ENCODE peak calls at places on chromosomes 11 and 22, in seven cellular contexts. One of them, this sample, is unnamed.

GRCh38 chr11:119773016-119773415 is 44.0 kb upstream of the NECTIN1 start:
- DNase-seq in RWPE1: no peak
- DNase-seq in A549: no peak
- DNase-seq in foreskin keratinocyte: no peak
- DNase-seq in CD14-positive monocyte: peak; percentile 0
- DNase-seq in lower leg skin: no peak
- DNase-seq in omental fat pad: no peak
- DNase-seq in this sample: no peak

GRCh38 chr11:94737171-94737611 is 31.0 kb upstream of the AMOTL1 start:
- DNase-seq in RWPE1: peak; percentile 66
- DNase-seq in A549: peak; percentile 49
- DNase-seq in foreskin keratinocyte: peak; percentile 67
- DNase-seq in CD14-positive monocyte: no peak
- DNase-seq in lower leg skin: no peak
- DNase-seq in omental fat pad: no peak
- DNase-seq in this sample: no peak

GRCh38 chr11:2526808-2527381 is 82.1 kb downstream of the KCNQ1 start:
- DNase-seq in RWPE1: no peak
- DNase-seq in A549: no peak
- DNase-seq in foreskin keratinocyte: no peak
- DNase-seq in CD14-positive monocyte: peak; percentile 87
- DNase-seq in lower leg skin: no peak
- DNase-seq in omental fat pad: peak; percentile 22
- DNase-seq in this sample: peak; percentile 86

GRCh38 chr11:127564803-127565202 is 564.2 kb upstream of the KIRREL3 start:
- DNase-seq in RWPE1: no peak
- DNase-seq in A549: no peak
- DNase-seq in foreskin keratinocyte: peak; percentile 21
- DNase-seq in CD14-positive monocyte: no peak
- DNase-seq in lower leg skin: no peak
- DNase-seq in omental fat pad: no peak
- DNase-seq in this sample: no peak

GRCh38 chr11:112453601-112454577 is 193.2 kb upstream of the PLET1 start:
- DNase-seq in RWPE1: peak; percentile 55
- DNase-seq in A549: peak; percentile 30
- DNase-seq in foreskin keratinocyte: peak; percentile 13
- DNase-seq in CD14-positive monocyte: no peak
- DNase-seq in lower leg skin: no peak
- DNase-seq in omental fat pad: no peak
- DNase-seq in this sample: no peak

GRCh38 chr11:71221201-71221600 is 31.2 kb downstream of the SHANK2 start:
- DNase-seq in RWPE1: no peak
- DNase-seq in A549: no peak
- DNase-seq in foreskin keratinocyte: no peak
- DNase-seq in CD14-positive monocyte: no peak
- DNase-seq in lower leg skin: no peak
- DNase-seq in omental fat pad: no peak
- DNase-seq in this sample: peak; percentile 56

GRCh38 chr11:119478711-119479285 is 55.8 kb upstream of the THY1 start:
- DNase-seq in RWPE1: no peak
- DNase-seq in A549: no peak
- DNase-seq in foreskin keratinocyte: no peak
- DNase-seq in CD14-positive monocyte: no peak
- DNase-seq in lower leg skin: peak; percentile 8
- DNase-seq in omental fat pad: peak; percentile 18
- DNase-seq in this sample: no peak

GRCh38 chr11:46991391-46991790 is 54.8 kb downstream of the CSTPP1 start:
- DNase-seq in RWPE1: no peak
- DNase-seq in A549: no peak
- DNase-seq in foreskin keratinocyte: no peak
- DNase-seq in CD14-positive monocyte: no peak
- DNase-seq in lower leg skin: no peak
- DNase-seq in omental fat pad: no peak
- DNase-seq in this sample: no peak

GRCh38 chr11:35178067-35178805 is 39.3 kb downstream of the CD44 start:
- DNase-seq in RWPE1: no peak
- DNase-seq in A549: no peak
- DNase-seq in foreskin keratinocyte: no peak
- DNase-seq in CD14-positive monocyte: no peak
- DNase-seq in lower leg skin: no peak
- DNase-seq in omental fat pad: no peak
- DNase-seq in this sample: no peak

GRCh38 chr11:41675205-41675604 is 215.8 kb upstream of the LRRC4C start:
- DNase-seq in RWPE1: no peak
- DNase-seq in A549: no peak
- DNase-seq in foreskin keratinocyte: no peak
- DNase-seq in CD14-positive monocyte: no peak
- DNase-seq in lower leg skin: no peak
- DNase-seq in omental fat pad: no peak
- DNase-seq in this sample: no peak

GRCh38 chr11:71255323-71255722 is 2.9 kb upstream of the SHANK2 start:
- DNase-seq in RWPE1: no peak
- DNase-seq in A549: no peak
- DNase-seq in foreskin keratinocyte: peak; percentile 29
- DNase-seq in CD14-positive monocyte: no peak
- DNase-seq in lower leg skin: no peak
- DNase-seq in omental fat pad: no peak
- DNase-seq in this sample: no peak

GRCh38 chr11:133928628-133929059 is 28.1 kb downstream of the IGSF9B start:
- DNase-seq in RWPE1: peak; percentile 53
- DNase-seq in A549: no peak
- DNase-seq in foreskin keratinocyte: peak; percentile 41
- DNase-seq in CD14-positive monocyte: no peak
- DNase-seq in lower leg skin: peak; percentile 51
- DNase-seq in omental fat pad: no peak
- DNase-seq in this sample: no peak

GRCh38 chr11:10322830-10323792 is 18.2 kb downstream of the ADM start:
- DNase-seq in RWPE1: peak; percentile 71
- DNase-seq in A549: peak; percentile 87
- DNase-seq in foreskin keratinocyte: peak; percentile 75
- DNase-seq in CD14-positive monocyte: no peak
- DNase-seq in lower leg skin: peak; percentile 75
- DNase-seq in omental fat pad: no peak
- DNase-seq in this sample: no peak

GRCh38 chr11:113796663-113797259 is 17.2 kb downstream of the CLDN25 start:
- DNase-seq in RWPE1: peak; percentile 53
- DNase-seq in A549: peak; percentile 31
- DNase-seq in foreskin keratinocyte: peak; percentile 42
- DNase-seq in CD14-positive monocyte: no peak
- DNase-seq in lower leg skin: no peak
- DNase-seq in omental fat pad: no peak
- DNase-seq in this sample: no peak

GRCh38 chr11:12088047-12088481 is 22.3 kb upstream of the MICAL2 start:
- DNase-seq in RWPE1: peak; percentile 51
- DNase-seq in A549: peak; percentile 82
- DNase-seq in foreskin keratinocyte: peak; percentile 95
- DNase-seq in CD14-positive monocyte: no peak
- DNase-seq in lower leg skin: peak; percentile 82
- DNase-seq in omental fat pad: no peak
- DNase-seq in this sample: no peak

GRCh38 chr22:36406139-36406538 is 18.4 kb upstream of the MYH9 start:
- DNase-seq in RWPE1: no peak
- DNase-seq in A549: no peak
- DNase-seq in foreskin keratinocyte: no peak
- DNase-seq in CD14-positive monocyte: no peak
- DNase-seq in lower leg skin: no peak
- DNase-seq in omental fat pad: no peak
- DNase-seq in this sample: no peak

GRCh38 chr11:86291466-86292262 is 10.4 kb upstream of the HIKESHI start:
- DNase-seq in RWPE1: peak; percentile 45
- DNase-seq in A549: peak; percentile 49
- DNase-seq in foreskin keratinocyte: peak; percentile 68
- DNase-seq in CD14-positive monocyte: peak; percentile 47
- DNase-seq in lower leg skin: no peak
- DNase-seq in omental fat pad: no peak
- DNase-seq in this sample: no peak

GRCh38 chr11:133817449-133817848 is 27.9 kb downstream of the SPATA19 start:
- DNase-seq in RWPE1: no peak
- DNase-seq in A549: no peak
- DNase-seq in foreskin keratinocyte: no peak
- DNase-seq in CD14-positive monocyte: no peak
- DNase-seq in lower leg skin: no peak
- DNase-seq in omental fat pad: no peak
- DNase-seq in this sample: no peak

GRCh38 chr11:68032003-68032402 is 1.5 kb downstream of the NDUFS8 start:
- DNase-seq in RWPE1: no peak
- DNase-seq in A549: no peak
- DNase-seq in foreskin keratinocyte: no peak
- DNase-seq in CD14-positive monocyte: no peak
- DNase-seq in lower leg skin: no peak
- DNase-seq in omental fat pad: no peak
- DNase-seq in this sample: no peak

GRCh38 chr11:68028802-68029475 is 1.5 kb upstream of the NDUFS8 start:
- DNase-seq in RWPE1: no peak
- DNase-seq in A549: peak; percentile 40
- DNase-seq in foreskin keratinocyte: no peak
- DNase-seq in CD14-positive monocyte: no peak
- DNase-seq in lower leg skin: no peak
- DNase-seq in omental fat pad: no peak
- DNase-seq in this sample: no peak

GRCh38 chr11:68032997-68033707 is 2.7 kb downstream of the NDUFS8 start:
- DNase-seq in RWPE1: no peak
- DNase-seq in A549: no peak
- DNase-seq in foreskin keratinocyte: no peak
- DNase-seq in CD14-positive monocyte: no peak
- DNase-seq in lower leg skin: no peak
- DNase-seq in omental fat pad: no peak
- DNase-seq in this sample: no peak

GRCh38 chr11:68031136-68031459 is 617 bp downstream of the NDUFS8 start:
- DNase-seq in RWPE1: no peak
- DNase-seq in A549: no peak
- DNase-seq in foreskin keratinocyte: no peak
- DNase-seq in CD14-positive monocyte: no peak
- DNase-seq in lower leg skin: no peak
- DNase-seq in omental fat pad: no peak
- DNase-seq in this sample: no peak

GRCh38 chr11:68030318-68031135 is at the start of gene NDUFS8:
- DNase-seq in RWPE1: peak; percentile 100
- DNase-seq in A549: peak; percentile 99
- DNase-seq in foreskin keratinocyte: peak; percentile 98
- DNase-seq in CD14-positive monocyte: peak; percentile 97
- DNase-seq in lower leg skin: peak; percentile 98
- DNase-seq in omental fat pad: peak; percentile 97
- DNase-seq in this sample: no peak
- TF ChIP-seq CTCF in RWPE1: no peak
- TF ChIP-seq CTCF in A549: no peak
- TF ChIP-seq CTCF in foreskin keratinocyte: no peak
- TF ChIP-seq CTCF in CD14-positive monocyte: no peak
- TF ChIP-seq CTCF in lower leg skin: no peak
- TF ChIP-seq CTCF in omental fat pad: no peak
- TF ChIP-seq CTCF in this sample: no peak

GRCh38 chr11:115984228-115984627 is 480.0 kb upstream of the CADM1 start:
- DNase-seq in RWPE1: no peak
- DNase-seq in A549: no peak
- DNase-seq in foreskin keratinocyte: no peak
- DNase-seq in CD14-positive monocyte: no peak
- DNase-seq in lower leg skin: no peak
- DNase-seq in omental fat pad: no peak
- DNase-seq in this sample: no peak
- TF ChIP-seq CTCF in RWPE1: no peak
- TF ChIP-seq CTCF in A549: no peak
- TF ChIP-seq CTCF in foreskin keratinocyte: no peak
- TF ChIP-seq CTCF in CD14-positive monocyte: no peak
- TF ChIP-seq CTCF in lower leg skin: no peak
- TF ChIP-seq CTCF in omental fat pad: no peak
- TF ChIP-seq CTCF in this sample: no peak

GRCh38 chr11:43649501-43649900 is 31.0 kb upstream of the HSD17B12 start:
- DNase-seq in RWPE1: no peak
- DNase-seq in A549: no peak
- DNase-seq in foreskin keratinocyte: no peak
- DNase-seq in CD14-positive monocyte: no peak
- DNase-seq in lower leg skin: no peak
- DNase-seq in omental fat pad: no peak
- DNase-seq in this sample: no peak

GRCh38 chr11:43644626-43645299 is 35.8 kb upstream of the HSD17B12 start:
- DNase-seq in RWPE1: no peak
- DNase-seq in A549: no peak
- DNase-seq in foreskin keratinocyte: no peak
- DNase-seq in CD14-positive monocyte: no peak
- DNase-seq in lower leg skin: no peak
- DNase-seq in omental fat pad: no peak
- DNase-seq in this sample: no peak

GRCh38 chr11:43646767-43647166 is 33.8 kb upstream of the HSD17B12 start:
- DNase-seq in RWPE1: no peak
- DNase-seq in A549: no peak
- DNase-seq in foreskin keratinocyte: no peak
- DNase-seq in CD14-positive monocyte: no peak
- DNase-seq in lower leg skin: no peak
- DNase-seq in omental fat pad: no peak
- DNase-seq in this sample: no peak

GRCh38 chr11:43648888-43649287 is 31.6 kb upstream of the HSD17B12 start:
- DNase-seq in RWPE1: no peak
- DNase-seq in A549: no peak
- DNase-seq in foreskin keratinocyte: no peak
- DNase-seq in CD14-positive monocyte: no peak
- DNase-seq in lower leg skin: no peak
- DNase-seq in omental fat pad: no peak
- DNase-seq in this sample: no peak

GRCh38 chr11:43649921-43650320 is 30.6 kb upstream of the HSD17B12 start:
- DNase-seq in RWPE1: no peak
- DNase-seq in A549: no peak
- DNase-seq in foreskin keratinocyte: no peak
- DNase-seq in CD14-positive monocyte: no peak
- DNase-seq in lower leg skin: no peak
- DNase-seq in omental fat pad: no peak
- DNase-seq in this sample: no peak
- TF ChIP-seq CTCF in RWPE1: no peak
- TF ChIP-seq CTCF in A549: no peak
- TF ChIP-seq CTCF in foreskin keratinocyte: no peak
- TF ChIP-seq CTCF in CD14-positive monocyte: no peak
- TF ChIP-seq CTCF in lower leg skin: no peak
- TF ChIP-seq CTCF in omental fat pad: no peak
- TF ChIP-seq CTCF in this sample: no peak

GRCh38 chr22:44136112-44136511 is 44.6 kb upstream of the PARVG start:
- DNase-seq in RWPE1: no peak
- DNase-seq in A549: no peak
- DNase-seq in foreskin keratinocyte: no peak
- DNase-seq in CD14-positive monocyte: no peak
- DNase-seq in lower leg skin: no peak
- DNase-seq in omental fat pad: no peak
- DNase-seq in this sample: peak; percentile 57

GRCh38 chr22:44132724-44133123 is 48.0 kb upstream of the PARVG start:
- DNase-seq in RWPE1: no peak
- DNase-seq in A549: no peak
- DNase-seq in foreskin keratinocyte: no peak
- DNase-seq in CD14-positive monocyte: no peak
- DNase-seq in lower leg skin: no peak
- DNase-seq in omental fat pad: no peak
- DNase-seq in this sample: no peak

GRCh38 chr22:44133161-44133560 is 47.6 kb upstream of the PARVG start:
- DNase-seq in RWPE1: no peak
- DNase-seq in A549: no peak
- DNase-seq in foreskin keratinocyte: no peak
- DNase-seq in CD14-positive monocyte: no peak
- DNase-seq in lower leg skin: no peak
- DNase-seq in omental fat pad: no peak
- DNase-seq in this sample: no peak

GRCh38 chr22:44131989-44132685 is 48.6 kb upstream of the PARVG start:
- DNase-seq in RWPE1: no peak
- DNase-seq in A549: no peak
- DNase-seq in foreskin keratinocyte: no peak
- DNase-seq in CD14-positive monocyte: no peak
- DNase-seq in lower leg skin: no peak
- DNase-seq in omental fat pad: no peak
- DNase-seq in this sample: peak; percentile 54

GRCh38 chr22:44133901-44134511 is 46.7 kb upstream of the PARVG start:
- DNase-seq in RWPE1: no peak
- DNase-seq in A549: no peak
- DNase-seq in foreskin keratinocyte: no peak
- DNase-seq in CD14-positive monocyte: no peak
- DNase-seq in lower leg skin: no peak
- DNase-seq in omental fat pad: no peak
- DNase-seq in this sample: no peak
- TF ChIP-seq CTCF in RWPE1: no peak
- TF ChIP-seq CTCF in A549: no peak
- TF ChIP-seq CTCF in foreskin keratinocyte: no peak
- TF ChIP-seq CTCF in CD14-positive monocyte: no peak
- TF ChIP-seq CTCF in lower leg skin: no peak
- TF ChIP-seq CTCF in omental fat pad: no peak
- TF ChIP-seq CTCF in this sample: no peak

This sample was measured in chondrocyte.